ENCODE peak calls at places on chromosome 7, in six cellular contexts. S is GM12891, B is K562, I is GM12878, P is HepG2, X is H1. V is an unnamed sample.

GRCh38 chr7:142356166-142356565 is 98.3 kb upstream of the PRSS58 start:
- DNase-seq in I (no peak), X (no peak), P (no peak), S (no peak), B (no peak), V (no peak)

GRCh38 chr7:130721486-130722277 is 12.3 kb downstream of the KLF14 start:
- DNase-seq in S (no peak), B (peak; percentile 77), P (peak; percentile 49), X (peak; percentile 60), I (no peak), V (no peak)

GRCh38 chr7:153675141-153675540 is 377.1 kb upstream of the DPP6 start:
- DNase-seq in I (no peak), P (no peak), S (no peak), B (no peak), X (no peak), V (no peak)

GRCh38 chr7:108066486-108066885 is 63.5 kb upstream of the LAMB1 start:
- DNase-seq in I (no peak), X (no peak), P (peak; percentile 38), S (no peak), B (no peak), V (no peak)

GRCh38 chr7:116984917-116985316 is 31.6 kb downstream of the ST7 start:
- DNase-seq in B (peak; percentile 58), P (peak; percentile 27), S (no peak), X (no peak), I (no peak), V (no peak)

GRCh38 chr7:29087840-29088169 is 58.5 kb downstream of the CPVL start:
- DNase-seq in B (no peak), I (no peak), S (no peak), P (no peak), X (no peak), V (no peak)

GRCh38 chr7:107181172-107181571 is 12.4 kb downstream of the HBP1 start:
- DNase-seq in P (no peak), B (no peak), S (no peak), I (no peak), X (no peak), V (no peak)

GRCh38 chr7:64868469-64868868 is 34.6 kb upstream of the ZNF273 start:
- DNase-seq in P (no peak), B (no peak), I (no peak), S (no peak), X (no peak), V (no peak)

GRCh38 chr7:142482899-142483658 is 225.2 kb upstream of the PRSS58 start:
- DNase-seq in S (peak; percentile 8), X (peak; percentile 69), P (peak; percentile 7), B (peak; percentile 49), I (no peak), V (no peak)

GRCh38 chr7:27176962-27177794 is 3.1 kb upstream of the HOXA10 start:
- DNase-seq in I (no peak), S (no peak), X (peak; percentile 44), B (no peak), P (no peak), V (no peak)

GRCh38 chr7:99003419-99003818 is 125.1 kb downstream of the TRRAP start:
- DNase-seq in S (no peak), I (no peak), X (no peak), B (no peak), P (no peak), V (no peak)

GRCh38 chr7:65379318-65379717 is 5.7 kb downstream of the ZNF92 start:
- DNase-seq in S (no peak), X (no peak), B (no peak), I (no peak), P (peak; percentile 72), V (no peak)

GRCh38 chr7:1025747-1026581 is 18.4 kb upstream of the GPR146 start:
- DNase-seq in I (no peak), S (no peak), P (no peak), B (no peak), X (no peak), V (no peak)

GRCh38 chr7:66905689-66906088 is 15.3 kb upstream of the TMEM248 start:
- DNase-seq in P (no peak), S (no peak), I (no peak), X (peak; percentile 56), B (no peak), V (no peak)

GRCh38 chr7:69703099-69703498 is 104.8 kb downstream of the AUTS2 start:
- DNase-seq in B (no peak), S (no peak), P (no peak), I (no peak), X (no peak), V (no peak)
- TF ChIP-seq TAF1 in B (no peak), S (no peak), P (no peak), I (no peak), X (no peak), V (no peak)

GRCh38 chr7:92205987-92206386 is 27.0 kb upstream of the LRRD1 start:
- DNase-seq in X (no peak), P (no peak), B (no peak), S (no peak), I (no peak), V (no peak)
- TF ChIP-seq POLR2AphosphoS5 in X (no peak), P (no peak), B (no peak), S (no peak), I (no peak), V (no peak)

DNA sequence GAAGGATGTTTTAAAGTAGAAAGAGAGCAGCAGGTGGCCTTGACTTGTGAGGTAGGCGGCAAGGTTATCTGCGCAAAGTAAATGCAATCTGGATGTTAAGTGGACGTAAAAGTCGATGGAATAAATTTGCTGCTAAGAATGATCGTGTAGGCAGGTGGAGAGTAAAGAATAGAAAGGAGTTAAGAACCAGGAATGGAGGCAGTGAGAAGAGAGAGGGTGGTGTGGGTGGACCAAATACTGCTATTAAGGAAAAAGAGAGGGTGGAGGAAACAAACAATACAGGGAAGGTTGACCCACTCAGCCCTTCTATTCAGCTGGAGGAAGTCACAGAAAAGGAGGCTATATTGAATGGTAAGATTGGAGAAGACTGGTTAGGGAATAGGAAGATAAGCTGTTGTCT is 1.9 kb upstream of the CUL1 start:
- DNase-seq in P (no peak), S (no peak), I (no peak), B (no peak), X (no peak), V (no peak)
- TF ChIP-seq POLR2A in P (no peak), S (no peak), I (no peak), B (no peak), X (no peak), V (no peak)

DNA sequence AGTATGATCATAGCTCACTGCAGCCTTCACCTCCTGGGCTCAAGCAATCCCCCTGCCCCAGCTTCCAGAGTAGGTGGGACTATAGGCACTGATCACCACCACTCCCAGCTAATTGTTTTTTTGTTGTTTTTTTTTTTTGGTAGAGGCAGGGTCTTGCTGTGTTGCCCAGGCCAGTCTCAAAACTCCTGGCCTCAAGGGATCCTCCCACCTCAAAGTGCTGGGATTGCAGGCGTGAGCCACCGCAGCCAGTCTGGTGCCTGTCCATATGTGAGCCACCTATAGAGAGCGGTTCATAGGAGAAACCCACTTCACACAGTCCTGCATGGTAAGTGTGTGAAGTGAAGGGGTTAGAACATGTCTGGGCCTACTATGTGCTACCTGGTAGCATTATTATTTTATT is 47.5 kb downstream of the SLC29A4 start:
- DNase-seq in S (no peak), P (no peak), I (no peak), X (no peak), B (no peak), V (no peak)
- TF ChIP-seq TAF1 in S (no peak), P (no peak), I (no peak), X (no peak), B (no peak), V (no peak)

GRCh38 chr7:47581442-47581820 is 480 bp downstream of the TNS3 start:
- DNase-seq in X (peak; percentile 70), I (no peak), S (no peak), B (no peak), P (no peak), V (no peak)

GRCh38 chr7:47582748-47583740 is 1.1 kb upstream of the TNS3 start:
- DNase-seq in I (no peak), X (no peak), S (no peak), B (no peak), P (no peak), V (no peak)

GRCh38 chr7:47580811-47581331 is 1.0 kb downstream of the TNS3 start:
- DNase-seq in B (no peak), S (no peak), X (no peak), P (peak; percentile 12), I (no peak), V (no peak)

GRCh38 chr7:47580175-47580701 is 1.7 kb downstream of the TNS3 start:
- DNase-seq in I (no peak), B (no peak), P (peak; percentile 91), S (no peak), X (no peak), V (no peak)

GRCh38 chr7:47581821-47582747 is at the start of gene TNS3:
- DNase-seq in I (no peak), S (no peak), B (no peak), P (no peak), X (peak; percentile 78), V (no peak)
- TF ChIP-seq POLR2AphosphoS5 in I (no peak), S (no peak), B (no peak), P (peak; percentile 25), X (peak; percentile 26), V (no peak)

GRCh38 chr7:74290999-74291441 is 1.8 kb downstream of the CLIP2 start:
- DNase-seq in X (no peak), S (no peak), P (no peak), I (no peak), B (no peak), V (no peak)
- TF ChIP-seq POLR2A in X (no peak), S (no peak), P (no peak), I (no peak), B (no peak), V (no peak)

GRCh38 chr7:14760730-14761129 is 141.8 kb downstream of the DGKB start:
- DNase-seq in B (no peak), P (no peak), S (no peak), I (no peak), X (no peak), V (no peak)
- TF ChIP-seq TAF1 in B (no peak), P (no peak), S (no peak), I (no peak), X (no peak), V (no peak)